ENCODE peak calls at places on chromosome 12, in eight cellular contexts. K is aorta; G is A549; D is stomach; W is colonic mucosa; O is OCI-LY7; J is MM.1S; S is naive thymus-derived CD4-positive, alpha-beta T cell. I is an unnamed sample.

GRCh38 chr12:17992002-17992656 is 97.9 kb downstream of the RERGL start:
- DNase-seq in K (no peak), G (peak; percentile 60), D (no peak), W (no peak), O (peak; percentile 50), J (peak; percentile 57), S (no peak), I (no peak)

GRCh38 chr12:19771858-19772257 is 332.6 kb downstream of the AEBP2 start:
- DNase-seq in K (no peak), G (no peak), D (no peak), W (no peak), O (no peak), J (no peak), S (no peak), I (no peak)

GRCh38 chr12:26109343-26109841 is 15.4 kb downstream of the BHLHE41 start:
- DNase-seq in K (no peak), G (no peak), D (no peak), W (no peak), O (no peak), J (no peak), S (no peak), I (no peak)

GRCh38 chr12:110317921-110318320 is 36.9 kb downstream of the ATP2A2 start:
- DNase-seq in K (no peak), G (no peak), D (no peak), W (no peak), O (no peak), J (no peak), S (no peak), I (no peak)

GRCh38 chr12:52074656-52075408 is 4.7 kb upstream of the SMIM41 start:
- DNase-seq in K (peak; percentile 50), G (no peak), D (no peak), W (no peak), O (no peak), J (no peak), S (no peak), I (no peak)

GRCh38 chr12:27952510-27952909 is 20.0 kb downstream of the PTHLH start:
- DNase-seq in K (no peak), G (no peak), D (no peak), W (no peak), O (no peak), J (no peak), S (no peak), I (no peak)

GRCh38 chr12:66823857-66824570 is 145.1 kb upstream of the GRIP1 start:
- DNase-seq in K (no peak), G (peak; percentile 51), D (no peak), W (no peak), O (no peak), J (no peak), S (no peak), I (no peak)

GRCh38 chr12:83224012-83224411 is 537.3 kb downstream of the TMTC2 start:
- DNase-seq in K (no peak), G (no peak), D (no peak), W (no peak), O (no peak), J (no peak), S (no peak), I (no peak)

GRCh38 chr12:62192486-62193250 is 67.5 kb upstream of the USP15 start:
- DNase-seq in K (peak; percentile 76), G (peak; percentile 78), D (peak; percentile 35), W (peak; percentile 45), O (peak; percentile 61), J (peak; percentile 86), S (peak; percentile 81), I (peak; percentile 49)

GRCh38 chr12:114664661-114665320 is 19.2 kb downstream of the TBX3 start:
- DNase-seq in K (no peak), G (no peak), D (no peak), W (no peak), O (no peak), J (no peak), S (no peak), I (no peak)

GRCh38 chr12:4908694-4909396 is 860 bp upstream of the KCNA1 start:
- DNase-seq in K (no peak), G (no peak), D (no peak), W (no peak), O (no peak), J (no peak), S (no peak), I (no peak)

GRCh38 chr12:57458665-57459054 is 925 bp upstream of the GLI1 start:
- DNase-seq in K (no peak), G (no peak), D (no peak), W (no peak), O (no peak), J (no peak), S (no peak), I (no peak)

GRCh38 chr12:83136421-83136820 is 449.7 kb downstream of the TMTC2 start:
- DNase-seq in K (no peak), G (no peak), D (no peak), W (no peak), O (no peak), J (no peak), S (no peak), I (no peak)

GRCh38 chr12:57039016-57039798 is 10.7 kb downstream of the MYO1A start:
- DNase-seq in K (no peak), G (no peak), D (no peak), W (no peak), O (no peak), J (no peak), S (no peak), I (no peak)

GRCh38 chr12:31246470-31246850 is 79.5 kb downstream of the SINHCAF start:
- DNase-seq in K (no peak), G (no peak), D (no peak), W (no peak), O (no peak), J (no peak), S (no peak), I (no peak)

GRCh38 chr12:102917026-102917787 is at the start of gene PAH:
- DNase-seq in K (no peak), G (no peak), D (peak; percentile 26), W (peak; percentile 17), O (peak; percentile 4), J (no peak), S (no peak), I (peak; percentile 92)

GRCh38 chr12:74043343-74043742 is 494.3 kb upstream of the ATXN7L3B start:
- DNase-seq in K (no peak), G (peak; percentile 98), D (no peak), W (no peak), O (no peak), J (no peak), S (no peak), I (no peak)

GRCh38 chr12:53481957-53482586 is 17.2 kb downstream of the MAP3K12 start:
- DNase-seq in K (no peak), G (peak; percentile 62), D (no peak), W (no peak), O (peak; percentile 58), J (peak; percentile 48), S (peak; percentile 17), I (no peak)
- H3K27ac ChIP-seq in K (no peak overlapping the region), G (no peak overlapping the region), D (peak overlapping the region; percentile 14), W (no peak overlapping the region), O (no peak overlapping the region), J (peak overlapping the region; percentile 42), S (no peak overlapping the region), I (no peak overlapping the region)

DNA sequence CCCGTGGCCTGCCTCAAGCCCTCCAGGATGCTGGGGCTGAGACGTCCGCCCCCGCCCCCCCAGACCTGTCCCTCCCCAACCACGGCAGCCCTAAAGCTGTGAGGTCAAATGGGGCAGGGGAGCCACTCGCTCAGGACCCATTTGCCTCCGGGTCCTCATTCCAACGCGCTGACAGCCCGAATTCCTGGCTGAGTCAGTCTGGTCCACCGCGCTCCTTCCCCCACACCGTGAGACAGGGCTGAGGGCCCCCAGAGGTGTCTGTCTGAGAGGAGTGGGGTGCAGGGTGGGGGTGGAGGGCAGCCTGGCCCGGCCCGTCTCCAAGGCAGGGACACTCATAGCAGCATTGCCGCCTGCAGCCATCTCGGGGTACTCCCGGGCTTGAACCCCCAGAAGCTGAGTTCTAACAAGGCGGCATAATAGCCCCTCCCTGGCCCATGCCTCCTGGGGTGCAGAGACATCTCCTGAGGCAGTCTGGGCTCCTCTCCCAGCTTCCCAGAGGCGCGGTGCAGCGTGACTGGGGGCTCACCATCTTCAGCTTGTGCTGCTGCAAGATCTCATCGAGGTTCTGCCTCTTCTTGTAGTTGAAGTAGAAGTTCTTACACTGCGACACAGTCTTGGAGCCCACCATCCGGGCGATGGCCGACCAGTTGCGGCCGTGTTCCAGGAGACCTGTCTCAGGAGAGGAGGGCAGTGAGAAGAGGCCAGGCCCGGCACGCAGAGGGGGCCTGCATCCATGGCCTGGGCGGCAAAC is 90.5 kb downstream of the RFLNA start:
- DNase-seq in K (no peak), G (peak; percentile 80), D (no peak), W (no peak), O (no peak), J (no peak), S (no peak), I (no peak)
- H3K27ac ChIP-seq in K (no peak overlapping the region), G (peak overlapping the region; percentile 100), D (no peak overlapping the region), W (no peak overlapping the region), O (no peak overlapping the region), J (no peak overlapping the region), S (no peak overlapping the region), I (no peak overlapping the region)

GRCh38 chr12:12685305-12685704 is 10.7 kb downstream of the GPR19 start:
- DNase-seq in K (no peak), G (no peak), D (no peak), W (no peak), O (no peak), J (no peak), S (no peak), I (no peak)
- H3K27ac ChIP-seq in K (no peak overlapping the region), G (no peak overlapping the region), D (no peak overlapping the region), W (no peak overlapping the region), O (no peak overlapping the region), J (no peak overlapping the region), S (no peak overlapping the region), I (no peak overlapping the region)

DNA sequence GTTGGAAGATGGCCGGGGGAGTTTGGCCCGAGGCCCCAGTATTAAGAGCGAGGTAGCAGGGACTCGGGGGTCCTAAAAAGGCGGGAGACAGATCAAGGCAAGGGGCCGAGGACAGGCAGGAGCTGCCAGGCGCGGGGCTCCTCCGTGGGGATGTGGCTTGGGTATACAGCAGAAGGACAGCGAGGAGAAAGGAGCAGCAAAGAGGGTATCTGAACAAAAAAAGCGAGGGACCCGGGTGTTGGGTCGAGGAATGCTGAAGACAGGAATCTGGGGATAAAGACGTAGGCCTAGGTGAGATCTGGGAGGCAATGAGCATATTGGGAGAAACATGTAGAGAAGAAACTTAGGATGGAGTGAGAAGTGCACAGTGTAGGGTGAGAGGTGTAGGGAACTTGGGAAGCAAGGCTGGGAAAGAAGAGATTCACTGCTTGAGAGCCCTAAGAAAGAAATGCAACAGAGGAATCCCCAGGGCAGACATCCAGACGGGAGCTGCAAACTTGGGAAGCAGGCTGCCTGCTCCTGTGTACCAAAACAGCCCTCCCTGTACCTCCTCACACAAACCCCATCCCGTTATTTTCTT is 10.9 kb downstream of the SUOX start:
- DNase-seq in K (no peak), G (no peak), D (no peak), W (peak; percentile 42), O (no peak), J (no peak), S (no peak), I (no peak)
- H3K27ac ChIP-seq in K (peak overlapping the region; percentile 73), G (peak overlapping the region; percentile 99), D (peak overlapping the region; percentile 31), W (peak overlapping the region; percentile 87), O (no peak overlapping the region), J (no peak overlapping the region), S (peak overlapping the region; percentile 69), I (peak overlapping the region; percentile 78)

DNA sequence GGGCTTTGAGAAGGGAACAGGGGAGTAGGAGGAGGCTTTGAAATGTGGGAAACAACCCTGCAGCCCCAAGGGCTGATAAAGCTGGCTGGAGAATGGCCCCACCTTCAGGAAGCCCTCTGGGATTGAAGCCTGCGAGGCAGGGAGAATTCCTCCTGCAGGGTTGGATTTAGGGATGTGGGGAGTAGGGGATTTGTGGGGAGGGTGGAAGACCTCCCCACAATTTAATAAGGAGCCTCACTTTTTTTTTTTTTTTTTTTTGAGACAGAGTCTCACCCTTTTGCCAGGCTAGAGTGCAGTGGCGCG is 88.8 kb upstream of the NCOR2 start:
- DNase-seq in K (no peak), G (no peak), D (no peak), W (no peak), O (no peak), J (no peak), S (no peak), I (no peak)
- H3K27ac ChIP-seq in K (no peak overlapping the region), G (peak overlapping the region; percentile 75), D (no peak overlapping the region), W (peak overlapping the region; percentile 77), O (no peak overlapping the region), J (no peak overlapping the region), S (no peak overlapping the region), I (no peak overlapping the region)